ENCODE peak calls at places on chromosome 4, in eight cellular contexts. K is hypothalamus; I is EH; N is stimulated activated naive CD8-positive, alpha-beta T cell treated with anti-CD3 and anti-CD28 coated beads, Interleukin-15, amount 100 ng/mL, for 72 hours; H is T-cell; W is CD8-positive, alpha-beta memory T cell; T is fibroblast of the conjunctiva; A is naive thymus-derived CD8-positive, alpha-beta T cell. Y is an unnamed sample.

GRCh38 chr4:169238445-169238844 is 32.3 kb downstream of the SH3RF1 start:
- DNase-seq in A (no peak), I (peak), N (no peak), T (no peak), H (no peak), K (no peak), W (no peak), Y (no peak)

GRCh38 chr4:8558080-8558960 is 21.9 kb upstream of the GPR78 start:
- DNase-seq in T (no peak), I (peak), A (no peak), W (no peak), N (no peak), H (no peak), K (no peak), Y (no peak)

GRCh38 chr4:105896984-105897760 is 1.9 kb downstream of the NPNT start:
- DNase-seq in A (no peak), T (no peak), N (no peak), H (no peak), I (no peak), W (no peak), K (no peak), Y (no peak)

GRCh38 chr4:163702736-163703135 is 208.2 kb downstream of the TMA16 start:
- DNase-seq in W (no peak), N (no peak), K (no peak), H (no peak), A (no peak), I (no peak), T (no peak), Y (no peak)

GRCh38 chr4:69576251-69576877 is 63.1 kb downstream of the UGT2A2 start:
- DNase-seq in K (no peak), H (no peak), N (no peak), T (no peak), W (no peak), I (no peak), A (no peak), Y (no peak)

GRCh38 chr4:25842229-25842840 is 20.5 kb downstream of the SEL1L3 start:
- DNase-seq in K (no peak), H (no peak), N (peak), T (no peak), I (no peak), A (peak), W (no peak), Y (peak)

GRCh38 chr4:187480146-187481145 is 515.1 kb upstream of the ZFP42 start:
- DNase-seq in N (no peak), T (peak), W (no peak), I (peak), A (no peak), H (no peak), K (no peak), Y (no peak)

GRCh38 chr4:25859429-25860148 is 3.2 kb downstream of the SEL1L3 start:
- DNase-seq in I (peak), W (no peak), N (peak), A (no peak), K (no peak), T (no peak), H (peak), Y (peak)

GRCh38 chr4:80610845-80611244 is 275.3 kb downstream of the CFAP299 start:
- DNase-seq in W (no peak), K (no peak), T (peak), I (peak), A (peak), N (no peak), H (no peak), Y (no peak)

GRCh38 chr4:34170941-34171340 is 2073.4 kb downstream of the ARAP2 start:
- DNase-seq in W (no peak), T (no peak), N (no peak), A (no peak), I (peak), K (no peak), H (no peak), Y (no peak)

GRCh38 chr4:147901886-147902285 is 170.0 kb downstream of the ARHGAP10 start:
- DNase-seq in K (no peak), N (no peak), I (peak), T (no peak), A (no peak), W (no peak), H (no peak), Y (no peak)

GRCh38 chr4:42104521-42104920 is 47.9 kb downstream of the BEND4 start:
- DNase-seq in K (no peak), A (no peak), N (no peak), H (no peak), W (no peak), I (peak), T (peak), Y (no peak)

GRCh38 chr4:8775121-8775520 is 96.5 kb downstream of the HMX1 start:
- DNase-seq in A (no peak), I (no peak), N (no peak), T (no peak), H (no peak), W (no peak), K (no peak), Y (no peak)